ENCODE peak calls at places on chromosomes 4 and X, in four cellular contexts. Z is HepG2, L is K562, N is Panc1. Q is an unnamed sample.

GRCh38 chrX:129678176-129678880 is 23.6 kb upstream of the APLN start:
- DNase-seq in N (no peak), Z (no peak), L (no peak), Q (no peak)

GRCh38 chr4:169615467-169616106 is 3.2 kb upstream of the NEK1 start:
- DNase-seq in N (no peak), Z (no peak), L (peak; percentile 27), Q (no peak)

GRCh38 chr4:55358668-55359067 is 12.6 kb downstream of the SRD5A3 start:
- DNase-seq in N (peak; percentile 5), Z (no peak), L (peak; percentile 44), Q (peak; percentile 50)

GRCh38 chr4:75916091-75916661 is 13.9 kb upstream of the PPEF2 start:
- DNase-seq in L (peak; percentile 55), Z (peak; percentile 25), N (peak; percentile 41), Q (peak; percentile 13)

GRCh38 chr4:76562851-76563803 is 128.1 kb downstream of the SHROOM3 start:
- DNase-seq in N (no peak), L (no peak), Z (peak; percentile 12), Q (no peak)

GRCh38 chr4:47532658-47533057 is 47.6 kb downstream of the ATP10D start:
- DNase-seq in N (no peak), L (no peak), Z (no peak), Q (no peak)

GRCh38 chr4:148346657-148347056 is 95.6 kb downstream of the NR3C2 start:
- DNase-seq in L (no peak), Z (no peak), N (no peak), Q (no peak)

GRCh38 chr4:86551387-86551786 is 42.7 kb upstream of the PTPN13 start:
- DNase-seq in L (no peak), Z (no peak), N (no peak), Q (no peak)

GRCh38 chr4:83599183-83599582 is 63.3 kb downstream of the GPAT3 start:
- DNase-seq in Z (peak; percentile 27), L (peak; percentile 64), N (no peak), Q (peak; percentile 23)

GRCh38 chr4:168449740-168450442 is 30.4 kb downstream of the DDX60L start:
- DNase-seq in L (no peak), Z (no peak), N (peak; percentile 67), Q (no peak)

GRCh38 chr4:120839624-120839973 is 82.9 kb downstream of the PRDM5 start:
- DNase-seq in N (no peak), Z (no peak), L (no peak), Q (no peak)

GRCh38 chr4:99468891-99469290 is 33.7 kb upstream of the ADH7 start:
- DNase-seq in N (no peak), Z (no peak), L (no peak), Q (no peak)

GRCh38 chrX:70422886-70423336 is at the start of gene GDPD2:
- DNase-seq in L (no peak), N (no peak), Z (peak; percentile 50), Q (no peak)

GRCh38 chrX:130594453-130594916 is 192.7 kb downstream of the RBMX2 start:
- DNase-seq in Z (no peak), N (no peak), L (peak; percentile 76), Q (no peak)

GRCh38 chrX:96540111-96540631 is 144.5 kb upstream of the DIAPH2 start:
- DNase-seq in N (no peak), L (no peak), Z (no peak), Q (no peak)

GRCh38 chr4:175147233-175147632 is 229.1 kb downstream of the ADAM29 start:
- DNase-seq in Z (no peak), L (no peak), N (no peak), Q (no peak)

GRCh38 chr4:67130411-67130810 is 414.9 kb downstream of the CENPC start:
- DNase-seq in L (no peak), Z (no peak), N (no peak), Q (no peak)

GRCh38 chr4:26736621-26737020 is 124.0 kb upstream of the STIM2 start:
- DNase-seq in Z (no peak), N (no peak), L (no peak), Q (no peak)

GRCh38 chr4:37685726-37686372 is 327 bp downstream of the RELL1 start:
- DNase-seq in L (peak; percentile 47), Z (no peak), N (no peak), Q (no peak)

GRCh38 chr4:3529363-3529762 is 2.9 kb downstream of the LRPAP1 start:
- DNase-seq in L (no peak), Z (no peak), N (no peak), Q (no peak)

GRCh38 chrX:107940095-107940494 is 42.1 kb downstream of the TEX13B start:
- DNase-seq in Z (peak; percentile 16), L (no peak), N (no peak), Q (no peak)

GRCh38 chrX:135484636-135485289 is 35.7 kb upstream of the INTS6L start:
- DNase-seq in N (peak; percentile 32), Z (peak; percentile 2), L (peak; percentile 21), Q (peak; percentile 21)

GRCh38 chrX:13892856-13893255 is 76.0 kb upstream of the GPM6B start:
- DNase-seq in L (no peak), N (no peak), Z (no peak), Q (no peak)

GRCh38 chrX:111410451-111410850 is 1.5 kb downstream of the DCX start:
- DNase-seq in N (no peak), L (no peak), Z (no peak), Q (no peak)

GRCh38 chr4:2103127-2103842 is 44.2 kb downstream of the NAT8L start:
- DNase-seq in L (no peak), Z (no peak), N (no peak), Q (no peak)

GRCh38 chr4:143296397-143297067 is 40.1 kb upstream of the GAB1 start:
- DNase-seq in L (no peak), N (no peak), Z (no peak), Q (no peak)

GRCh38 chr4:68076194-68076593 is 53.5 kb downstream of the TMPRSS11F start:
- DNase-seq in Z (no peak), L (peak; percentile 11), N (no peak), Q (no peak)

GRCh38 chr4:154781126-154781982 is at the start of gene RBM46:
- DNase-seq in L (peak; percentile 11), N (no peak), Z (no peak), Q (no peak)

GRCh38 chrX:103215037-103215767 is at the start of gene BEX4:
- DNase-seq in N (no peak), Z (no peak), L (peak; percentile 88), Q (peak; percentile 6)
- TF ChIP-seq TCF7L2 in N (no peak), Z (no peak), L (no peak), Q (no peak)

DNA sequence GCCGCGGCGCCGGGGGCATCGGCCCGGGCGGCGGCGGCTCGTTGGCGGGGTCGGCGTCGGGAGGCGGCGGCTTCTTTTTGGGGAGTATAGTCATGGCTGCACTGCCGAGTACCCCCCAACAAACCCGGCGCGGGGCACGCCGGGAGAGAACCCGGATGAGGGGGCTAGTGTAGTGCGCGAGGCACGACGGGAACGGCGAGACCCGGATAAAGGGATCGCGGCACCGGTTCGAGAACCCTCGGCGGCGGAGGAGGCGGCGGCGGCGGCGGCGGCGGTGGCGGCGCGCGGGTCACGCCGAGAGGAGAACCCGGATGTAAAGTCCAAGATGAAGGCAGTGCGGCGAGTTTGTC is at the start of gene OTUD5:
- DNase-seq in L (peak; percentile 77), N (no peak), Z (peak; percentile 39), Q (no peak)
- TF ChIP-seq REST in L (no peak), N (no peak), Z (no peak), Q (no peak)

DNA sequence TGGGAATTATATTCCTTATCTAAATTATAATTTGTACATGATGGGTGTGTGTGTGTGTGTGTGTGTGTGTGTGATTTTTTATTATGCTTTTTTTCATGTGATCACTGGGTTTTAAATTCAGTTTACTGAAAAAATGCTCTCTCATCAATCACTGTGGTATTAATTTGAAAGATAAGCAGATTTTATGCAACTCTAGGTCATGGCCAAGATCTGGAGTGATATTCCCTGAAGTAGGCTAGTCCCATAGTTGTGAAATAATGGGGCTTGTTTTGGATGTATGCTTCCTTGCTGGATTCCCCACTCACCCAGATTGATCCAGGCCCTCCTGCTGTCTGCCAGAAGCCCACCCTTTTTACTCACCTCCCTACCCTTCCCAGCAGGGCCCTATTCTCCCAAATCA is 22.0 kb upstream of the PGRMC2 start:
- DNase-seq in L (no peak), Z (no peak), N (no peak), Q (no peak)
- TF ChIP-seq TCF7L2 in L (no peak), Z (no peak), N (no peak), Q (no peak)

GRCh38 chr4:7029212-7029611 is 14.0 kb upstream of the TADA2B start:
- DNase-seq in Z (no peak), N (no peak), L (no peak), Q (no peak)
- TF ChIP-seq REST in Z (no peak), N (no peak), L (no peak), Q (no peak)

DNA sequence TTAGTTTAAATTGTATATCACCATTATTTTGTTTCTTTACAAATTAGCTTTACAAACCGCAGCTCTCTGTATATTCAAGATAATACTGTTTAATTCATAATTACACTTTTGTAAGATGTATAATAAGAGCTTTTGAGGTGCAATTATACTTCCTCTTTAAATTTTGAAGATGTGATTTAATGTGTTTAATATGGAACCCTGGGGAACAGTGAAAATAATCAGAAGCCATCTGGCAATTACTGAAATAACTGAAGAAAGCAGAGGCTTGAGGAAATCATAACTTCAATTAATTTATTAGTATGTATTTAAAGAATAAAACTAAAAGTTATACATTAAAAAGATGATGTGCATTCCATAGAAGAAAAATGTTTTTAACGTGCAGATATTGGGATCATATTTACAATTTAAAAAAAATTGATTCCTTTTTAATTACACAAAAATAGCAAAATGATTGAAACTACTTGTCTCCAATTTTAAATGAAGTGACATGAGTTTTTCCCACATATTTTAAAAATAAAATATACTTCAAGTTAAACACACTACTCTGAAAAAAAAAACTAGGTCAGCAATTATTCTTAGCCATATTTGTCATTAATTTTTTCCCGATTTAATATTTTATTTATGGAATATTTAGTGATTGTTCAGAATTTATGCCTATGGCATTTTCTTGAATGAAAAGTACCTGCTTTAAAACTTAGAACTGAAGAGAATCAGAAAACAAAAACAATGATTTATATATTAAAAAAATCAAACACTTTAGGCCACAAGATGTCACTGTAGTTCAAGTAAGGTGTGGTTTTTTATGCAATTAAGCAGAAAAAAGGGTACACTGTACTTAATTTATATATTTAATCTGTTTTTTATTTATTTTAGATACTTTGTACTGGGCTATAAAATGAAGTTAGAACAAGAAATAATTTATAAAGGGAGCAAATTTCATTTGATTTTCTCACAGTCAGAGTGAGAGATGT is 942.7 kb upstream of the NDST4 start:
- DNase-seq in N (no peak), Z (no peak), L (no peak), Q (peak; percentile 22)
- TF ChIP-seq TCF7L2 in N (no peak), Z (no peak), L (no peak), Q (no peak)

Q was measured in HCT116.